ENCODE peak calls at places on chromosomes 4 and X, in five cellular contexts. F is tibial nerve; U is right atrium auricular region; G is iPS DF 6.9; S is CD8-positive, alpha-beta memory T cell. H is an unnamed sample.
A peak's percentile ranks its signal among the peaks of the same experiment; 100 is the strongest.

GRCh38 chrX:122220644-122221373 is 963.3 kb upstream of the GRIA3 start:
- DNase-seq in F (no peak), U (no peak), G (peak; percentile 55), S (no peak), H (no peak)

GRCh38 chrX:136689441-136689840 is 41.5 kb downstream of the CD40LG start:
- DNase-seq in F (no peak), U (no peak), G (no peak), S (no peak), H (no peak)

GRCh38 chrX:30282527-30282926 is 26.7 kb downstream of the NR0B1 start:
- DNase-seq in F (no peak), U (no peak), G (no peak), S (no peak), H (no peak)

GRCh38 chr4:17092990-17093880 is 194.8 kb upstream of the LDB2 start:
- DNase-seq in F (no peak), U (no peak), G (no peak), S (no peak), H (no peak)

GRCh38 chr4:156193800-156194199 is 240.1 kb upstream of the CTSO start:
- DNase-seq in F (no peak), U (no peak), G (no peak), S (no peak), H (no peak)

GRCh38 chr4:3441501-3442459 is at the start of gene HGFAC:
- DNase-seq in F (no peak), U (no peak), G (no peak), S (no peak), H (no peak)

GRCh38 chrX:37796805-37797204 is 16.9 kb downstream of the CYBB start:
- DNase-seq in F (no peak), U (peak; percentile 57), G (no peak), S (no peak), H (no peak)

GRCh38 chr4:184843984-184844554 is 18.3 kb upstream of the ACSL1 start:
- DNase-seq in F (no peak), U (peak; percentile 26), G (no peak), S (no peak), H (no peak)

GRCh38 chr4:57154191-57154590 is 44.0 kb upstream of the IGFBP7 start:
- DNase-seq in F (no peak), U (no peak), G (no peak), S (no peak), H (no peak)

GRCh38 chrX:45515262-45516215 is 314.9 kb upstream of the DIPK2B start:
- DNase-seq in F (peak; percentile 45), U (peak; percentile 82), G (no peak), S (peak; percentile 4), H (peak; percentile 48)

GRCh38 chrX:316351-317325 is 2.0 kb downstream of the GTPBP6 start:
- DNase-seq in F (no peak), U (no peak), G (no peak), S (no peak), H (no peak)

GRCh38 chrX:105837227-105837626 is 14.9 kb downstream of the NRK start:
- DNase-seq in F (peak; percentile 68), U (peak; percentile 68), G (no peak), S (no peak), H (peak; percentile 68)

GRCh38 chr4:83128235-83128929 is 13.9 kb upstream of the PLAC8 start:
- DNase-seq in F (no peak), U (no peak), G (no peak), S (no peak), H (no peak)

DNA sequence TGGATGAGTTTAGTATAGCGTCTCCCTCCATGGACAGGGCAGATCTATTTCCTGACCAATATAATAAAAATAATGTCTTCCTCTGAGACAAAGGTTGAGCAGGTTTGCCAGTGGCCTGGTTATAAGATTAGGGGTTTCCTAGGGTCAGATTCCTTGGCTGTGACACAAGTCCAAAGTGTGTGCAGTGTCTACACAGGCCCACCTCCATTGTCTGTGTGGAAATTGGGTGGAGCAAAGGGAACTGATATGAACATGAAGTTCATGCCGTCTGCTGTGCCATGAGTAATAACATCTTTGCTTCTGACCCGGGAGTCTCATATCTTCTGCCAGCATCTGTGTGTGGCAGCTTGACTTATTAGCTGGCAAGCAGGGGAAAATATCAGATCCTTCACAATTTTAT is 187.7 kb upstream of the BOD1L1 start:
- DNase-seq in F (no peak), U (no peak), G (no peak), S (no peak), H (no peak)
- H3K27ac ChIP-seq in F (no peak overlapping the region), U (no peak overlapping the region), G (no peak overlapping the region), S (no peak overlapping the region), H (no peak overlapping the region)

DNA sequence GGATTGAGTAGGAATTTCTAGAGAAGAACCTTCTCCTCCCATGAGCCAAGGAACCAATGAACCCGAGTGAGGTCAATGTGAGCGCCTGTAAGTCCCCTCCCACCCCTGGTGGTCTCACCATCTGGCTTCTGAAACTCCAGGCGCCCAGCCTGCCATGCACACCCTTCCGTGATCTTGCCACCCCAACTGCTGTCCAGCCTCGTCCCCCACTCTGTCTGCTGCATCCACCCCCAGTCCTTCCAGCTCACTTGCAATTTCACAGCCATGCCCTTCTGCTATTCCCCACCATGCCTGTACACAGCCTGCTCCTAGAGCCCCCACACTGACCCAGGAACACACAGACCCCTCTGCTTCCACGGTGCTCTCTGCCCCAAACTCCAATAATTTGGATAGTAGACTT is 323.7 kb downstream of the STK32B start:
- DNase-seq in F (no peak), U (no peak), G (no peak), S (no peak), H (no peak)
- H3K4me3 ChIP-seq in F (no peak overlapping the region), U (no peak overlapping the region), G (no peak overlapping the region), S (no peak overlapping the region), H (no peak overlapping the region)

GRCh38 chr4:25171451-25171850 is 11.2 kb upstream of the SEPSECS start:
- DNase-seq in F (no peak), U (no peak), G (no peak), S (no peak), H (no peak)
- H3K27ac ChIP-seq in F (no peak overlapping the region), U (no peak overlapping the region), G (no peak overlapping the region), S (no peak overlapping the region), H (no peak overlapping the region)

DNA sequence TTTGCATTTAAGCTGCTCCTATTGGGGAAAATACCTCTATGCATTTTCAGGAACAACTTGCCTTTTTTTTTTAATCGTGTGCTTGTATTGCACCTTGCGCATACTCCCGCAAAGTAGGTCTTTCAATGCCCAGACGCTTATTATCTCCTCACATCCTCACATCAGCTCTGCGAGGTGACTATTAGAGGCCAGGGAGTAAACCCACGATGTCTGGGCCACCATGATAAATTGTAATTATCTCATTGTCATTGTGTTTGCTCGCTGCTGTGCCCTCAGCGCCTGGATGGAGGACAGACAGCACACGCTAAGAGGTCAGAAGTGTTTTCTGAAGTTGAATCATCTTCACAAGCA is 974 bp upstream of the RELL1 start:
- DNase-seq in F (no peak), U (no peak), G (no peak), S (no peak), H (no peak)
- H3K4me3 ChIP-seq in F (peak overlapping the region; percentile 95), U (peak overlapping the region; percentile 97), G (peak overlapping the region; percentile 53), S (peak overlapping the region; percentile 60), H (peak overlapping the region; percentile 97)

GRCh38 chr4:78562687-78563086 is 11.1 kb downstream of the ANXA3 start:
- DNase-seq in F (no peak), U (no peak), G (no peak), S (no peak), H (no peak)

GRCh38 chr4:78558421-78558820 is 6.9 kb downstream of the ANXA3 start:
- DNase-seq in F (no peak), U (no peak), G (no peak), S (no peak), H (no peak)

GRCh38 chr4:78557841-78558240 is 6.3 kb downstream of the ANXA3 start:
- DNase-seq in F (no peak), U (no peak), G (no peak), S (no peak), H (no peak)

GRCh38 chr4:78560296-78560963 is 8.9 kb downstream of the ANXA3 start:
- DNase-seq in F (no peak), U (no peak), G (no peak), S (no peak), H (no peak)

GRCh38 chr4:78561677-78562076 is 10.1 kb downstream of the ANXA3 start:
- DNase-seq in F (no peak), U (no peak), G (no peak), S (no peak), H (no peak)
- H3K27ac ChIP-seq in F (no peak overlapping the region), U (peak overlapping the region; percentile 40), G (no peak overlapping the region), S (no peak overlapping the region), H (no peak overlapping the region)

GRCh38 chr4:145808021-145808650 is 128.2 kb downstream of the C4orf51 start:
- DNase-seq in F (no peak), U (no peak), G (no peak), S (no peak), H (no peak)
- H3K4me3 ChIP-seq in F (no peak overlapping the region), U (no peak overlapping the region), G (no peak overlapping the region), S (no peak overlapping the region), H (no peak overlapping the region)

GRCh38 chr4:113142351-113142750 is 92.9 kb downstream of the ANK2 start:
- DNase-seq in F (no peak), U (no peak), G (no peak), S (no peak), H (no peak)
- H3K27ac ChIP-seq in F (no peak overlapping the region), U (peak overlapping the region; percentile 14), G (no peak overlapping the region), S (no peak overlapping the region), H (no peak overlapping the region)

DNA sequence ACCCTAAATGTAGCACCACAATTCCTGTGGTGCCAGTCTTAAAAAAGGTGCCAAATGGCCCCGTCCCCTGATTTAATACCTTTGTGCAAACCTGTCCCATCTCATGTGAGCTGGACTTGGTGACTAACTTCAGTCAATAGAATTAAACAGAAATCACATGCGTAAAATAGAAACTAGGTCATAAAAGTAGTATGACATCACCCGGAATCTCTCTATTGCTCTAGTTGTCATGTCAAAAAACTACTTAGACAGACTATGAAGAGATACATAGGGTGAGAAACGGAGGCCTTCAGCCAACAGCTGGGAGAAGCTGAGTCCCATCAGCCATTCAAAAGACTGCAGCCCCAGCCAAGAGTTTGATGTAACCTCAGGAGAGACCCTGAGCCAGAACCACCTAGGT is 293.5 kb upstream of the HS3ST1 start:
- DNase-seq in F (no peak), U (no peak), G (no peak), S (no peak), H (no peak)
- H3K4me3 ChIP-seq in F (no peak overlapping the region), U (no peak overlapping the region), G (no peak overlapping the region), S (no peak overlapping the region), H (no peak overlapping the region)

DNA sequence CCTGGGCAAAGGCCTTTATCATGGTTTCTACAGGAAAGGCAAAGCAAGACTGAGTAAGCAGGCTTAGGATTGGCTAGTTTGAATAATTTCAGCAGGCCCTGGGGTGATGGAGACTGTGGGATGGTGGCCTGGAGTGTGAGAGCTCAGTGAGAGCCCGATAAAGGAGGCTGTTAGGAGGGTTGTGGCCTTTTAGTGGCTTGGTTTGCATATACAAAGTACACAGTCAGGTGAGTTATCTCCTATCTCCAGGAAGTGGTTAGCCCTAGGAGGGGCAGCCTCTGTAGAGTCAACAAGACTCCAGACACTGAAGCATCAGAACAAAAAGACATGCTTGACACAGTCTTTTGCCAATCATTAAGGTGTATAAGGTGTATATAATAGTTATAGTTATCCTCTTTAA is 157.2 kb downstream of the CFAP299 start:
- DNase-seq in F (no peak), U (no peak), G (no peak), S (peak; percentile 70), H (no peak)
- H3K27ac ChIP-seq in F (no peak overlapping the region), U (no peak overlapping the region), G (no peak overlapping the region), S (no peak overlapping the region), H (no peak overlapping the region)